ENCODE peak calls at places on chromosomes 13 and 19, in seven cellular contexts. D is CD4-positive, alpha-beta T cell; G is pancreas; C is transverse colon; M is natural killer cell; U is GM10248; K is HFFc6. X is an unnamed sample.

GRCh38 chr19:35518313-35518712 is 4.9 kb upstream of the DMKN start:
- DNase-seq in D (no peak), M (no peak), C (no peak), U (no peak), K (peak; percentile 95), G (no peak), X (peak; percentile 10)

GRCh38 chr19:6229951-6230712 is 49.6 kb downstream of the MLLT1 start:
- DNase-seq in D (no peak), M (no peak), C (no peak), K (no peak), U (no peak), G (no peak), X (no peak)

GRCh38 chr19:2385053-2385721 is 25.1 kb downstream of the TMPRSS9 start:
- DNase-seq in K (peak; percentile 80), C (peak; percentile 51), U (peak; percentile 63), D (no peak), M (no peak), G (no peak), X (no peak)

GRCh38 chr19:18152444-18152816 is 533 bp upstream of the PIK3R2 start:
- DNase-seq in U (peak; percentile 100), K (peak; percentile 97), M (peak; percentile 99), D (peak; percentile 99), G (peak; percentile 98), C (peak; percentile 98), X (peak; percentile 97)

GRCh38 chr13:35824395-35824794 is 306.8 kb downstream of the DCLK1 start:
- DNase-seq in K (no peak), U (no peak), M (no peak), D (no peak), G (no peak), C (no peak), X (no peak)

GRCh38 chr19:13018037-13018914 is 23.0 kb downstream of the NFIX start:
- DNase-seq in M (no peak), G (no peak), U (no peak), D (no peak), C (peak; percentile 57), K (no peak), X (peak; percentile 78)

GRCh38 chr19:49911381-49912145 is 14.9 kb upstream of the IL4I1 start:
- DNase-seq in G (no peak), K (no peak), C (no peak), U (peak; percentile 79), M (no peak), D (no peak), X (peak; percentile 49)

GRCh38 chr19:33214621-33215020 is 11.0 kb downstream of the SLC7A10 start:
- DNase-seq in K (peak; percentile 22), M (no peak), G (no peak), U (no peak), D (no peak), C (no peak), X (no peak)

GRCh38 chr19:58001895-58002369 is 688 bp downstream of the ZNF606 start:
- DNase-seq in C (peak; percentile 13), K (no peak), D (peak; percentile 0), M (no peak), G (no peak), U (peak; percentile 27), X (peak; percentile 15)

GRCh38 chr19:10835089-10835753 is 791 bp downstream of the TMED1 start:
- DNase-seq in M (no peak), C (no peak), K (no peak), G (peak; percentile 69), U (peak; percentile 99), D (no peak), X (no peak)

GRCh38 chr13:99123101-99124045 is 77.3 kb upstream of the UBAC2 start:
- DNase-seq in U (no peak), G (no peak), M (no peak), C (no peak), K (peak; percentile 51), D (no peak), X (no peak)

DNA sequence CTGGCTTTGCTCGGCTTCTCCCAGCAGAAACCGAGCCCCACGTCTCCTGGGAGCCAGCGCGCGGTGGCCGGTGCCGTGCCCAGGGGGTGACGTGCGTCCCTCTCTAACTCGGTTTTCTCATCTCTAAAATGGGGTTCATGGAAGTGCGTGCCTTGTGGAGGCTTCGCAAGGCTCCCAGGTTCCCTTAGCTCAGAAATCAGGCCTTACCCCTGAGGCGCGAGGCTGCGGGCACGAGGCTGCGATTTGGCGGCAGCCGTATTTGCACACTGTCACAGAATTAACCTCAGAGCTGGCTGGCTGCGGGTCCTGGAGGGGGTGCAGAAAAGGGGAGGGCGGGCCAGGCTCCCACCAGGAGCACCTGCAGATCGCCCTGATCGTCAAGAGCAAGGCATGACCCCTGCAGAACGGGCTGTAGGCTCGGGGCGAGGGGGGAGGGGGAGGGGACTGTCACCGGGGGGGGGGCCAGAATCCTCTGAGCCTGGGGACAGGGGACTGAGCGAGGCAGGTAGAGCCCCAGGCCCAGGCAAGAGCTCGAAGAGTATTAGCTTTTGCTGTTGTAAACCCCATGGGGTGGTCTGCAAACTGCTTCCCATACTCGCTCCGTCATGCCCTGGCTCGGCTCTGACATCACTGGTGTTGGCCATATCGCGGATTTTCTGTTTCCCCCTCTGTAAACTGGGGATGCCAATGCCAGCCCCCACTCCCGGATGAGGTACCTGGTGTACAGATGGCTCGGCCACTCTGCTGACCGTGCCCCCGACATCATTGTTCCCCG is 62.2 kb downstream of the CCNE1 start:
- DNase-seq in K (no peak), C (no peak), D (no peak), U (no peak), M (no peak), G (no peak), X (no peak)
- TF ChIP-seq CTCF in K (peak; percentile 64), C (peak; percentile 8), D (peak; percentile 50), U (no peak), M (peak; percentile 46), G (no peak), X (no peak)

DNA sequence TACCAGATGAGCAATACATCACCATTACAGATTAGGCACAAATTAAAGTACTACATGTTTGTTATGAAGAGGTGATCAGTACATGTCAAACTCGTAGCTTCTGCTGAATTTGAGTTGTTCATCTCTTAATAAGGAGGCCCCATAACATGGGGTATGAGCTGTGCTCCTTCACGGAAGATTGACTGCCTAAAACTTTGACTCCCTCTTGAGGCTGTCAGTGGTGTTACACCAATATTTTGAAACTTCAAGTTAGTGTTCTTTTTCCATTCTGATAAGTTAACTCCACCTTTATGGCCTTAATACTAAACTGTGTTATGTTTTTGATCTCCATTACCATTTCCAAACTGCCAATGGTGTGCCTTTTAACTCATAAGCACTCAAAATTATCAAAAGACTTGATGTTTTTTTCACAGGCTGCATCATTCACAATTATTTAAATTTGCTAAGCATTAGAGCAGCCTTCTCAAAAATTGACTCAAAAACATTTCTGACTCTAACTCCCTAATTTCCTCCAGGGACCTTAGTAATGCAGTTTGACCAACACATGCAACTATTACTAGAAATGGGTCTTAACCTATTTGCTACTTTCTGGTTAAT is 1591.5 kb downstream of the PCDH9 start:
- DNase-seq in G (no peak), M (no peak), C (no peak), D (no peak), K (peak; percentile 45), U (peak; percentile 8), X (no peak)
- TF ChIP-seq CTCF in G (no peak), M (peak; percentile 54), C (no peak), D (no peak), K (peak; percentile 92), U (peak; percentile 67), X (peak; percentile 19)

GRCh38 chr19:30228726-30229523 is 143.3 kb upstream of the ZNF536 start:
- DNase-seq in K (no peak), C (no peak), G (no peak), U (no peak), D (no peak), M (no peak), X (peak; percentile 26)

GRCh38 chr19:30226464-30227070 is 145.6 kb upstream of the ZNF536 start:
- DNase-seq in U (no peak), G (peak; percentile 60), M (no peak), C (peak; percentile 25), D (no peak), K (no peak), X (peak; percentile 30)

GRCh38 chr19:30227071-30227621 is 145.0 kb upstream of the ZNF536 start:
- DNase-seq in C (no peak), U (peak; percentile 44), K (no peak), D (no peak), M (no peak), G (no peak), X (peak; percentile 52)

GRCh38 chr19:30228113-30228725 is 144.0 kb upstream of the ZNF536 start:
- DNase-seq in G (no peak), K (no peak), D (no peak), M (no peak), U (no peak), C (peak; percentile 13), X (peak; percentile 28)

DNA sequence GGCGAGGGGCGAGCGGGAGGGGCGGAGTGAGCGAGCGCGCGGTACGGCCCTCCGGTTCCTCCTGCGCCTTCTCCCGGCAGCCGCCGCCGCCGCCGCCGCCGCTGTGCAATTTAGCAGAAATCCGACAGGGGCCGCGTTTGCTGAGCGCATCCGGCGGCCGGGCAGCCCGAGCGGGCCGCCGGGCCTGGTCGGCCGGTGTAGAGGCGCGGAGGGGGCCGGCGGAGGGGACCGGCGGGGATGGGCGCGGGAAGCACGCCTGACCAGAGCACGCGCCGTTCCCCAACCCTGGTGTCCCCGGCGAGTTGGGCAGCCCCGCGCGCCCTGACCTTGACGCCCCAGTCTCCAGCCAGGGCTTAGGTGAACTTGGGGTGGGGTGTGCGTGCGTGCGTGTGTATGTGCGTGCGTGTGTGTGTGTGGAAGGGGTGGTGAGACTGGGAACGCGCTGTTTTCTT is 144.5 kb upstream of the ZNF536 start:
- DNase-seq in U (peak; percentile 80), D (no peak), G (peak; percentile 90), C (peak; percentile 57), K (peak; percentile 35), M (no peak), X (peak; percentile 79)
- TF ChIP-seq CTCF in U (peak; percentile 70), D (no peak), G (peak; percentile 55), C (no peak), K (peak; percentile 75), M (no peak), X (no peak)

DNA sequence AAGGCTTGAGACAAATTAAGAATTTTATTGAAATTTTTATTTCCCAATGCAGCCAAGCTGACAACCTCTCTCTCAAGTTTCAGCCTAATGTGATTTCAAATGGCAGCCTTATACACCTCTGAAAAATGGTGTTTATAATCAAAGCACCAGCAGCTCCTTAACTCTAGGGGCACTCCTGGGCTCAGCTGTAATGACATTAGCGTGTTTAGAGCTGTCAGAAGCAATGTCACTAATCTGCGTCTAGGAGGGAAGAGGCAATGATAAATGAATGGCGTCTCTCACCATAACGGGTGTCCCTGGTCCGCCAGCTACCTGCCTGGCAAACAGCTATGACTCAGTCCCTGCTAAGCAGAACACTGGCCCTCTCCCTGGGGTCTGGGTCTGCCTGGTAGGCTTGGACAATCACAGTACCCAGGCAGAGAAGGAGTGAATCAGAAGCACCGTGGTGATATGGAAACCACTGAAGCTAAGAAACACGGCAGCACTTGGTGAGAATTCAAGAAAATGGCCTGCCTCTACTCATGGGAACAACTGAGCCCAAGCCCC is 131.8 kb upstream of the VSTM2B start:
- DNase-seq in K (no peak), G (no peak), U (no peak), D (no peak), C (no peak), M (no peak), X (no peak)
- TF ChIP-seq CTCF in K (no peak), G (no peak), U (no peak), D (no peak), C (no peak), M (no peak), X (no peak)

DNA sequence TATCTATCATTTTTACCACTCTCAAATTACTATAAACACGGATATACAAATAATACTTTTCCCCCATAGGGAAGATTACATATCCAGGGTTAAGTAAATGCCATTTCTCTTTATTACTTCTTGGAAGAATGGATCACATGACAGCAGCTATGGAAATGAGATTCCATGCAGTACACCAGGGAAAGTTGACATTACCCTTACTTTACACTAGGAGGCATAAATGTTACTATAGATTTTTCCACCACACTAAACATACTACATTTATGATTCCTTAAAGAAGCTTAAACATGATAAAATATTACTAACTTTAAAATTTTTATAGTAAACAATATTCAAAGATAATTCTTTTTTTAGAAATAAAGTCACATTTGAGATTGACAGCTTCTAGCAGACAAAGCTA is 611.4 kb downstream of the PCDH9 start:
- DNase-seq in D (no peak), M (no peak), K (peak; percentile 51), C (no peak), U (peak; percentile 14), G (no peak), X (no peak)
- TF ChIP-seq CTCF in D (no peak), M (no peak), K (peak; percentile 78), C (no peak), U (peak; percentile 1), G (no peak), X (peak; percentile 15)

X was measured in thyroid gland.